ENCODE peak calls at places on chromosomes 12 and 14, in seven cellular contexts. K is spleen; Q is PC-3; L is breast epithelium; H is CD4-positive, CD25-positive, alpha-beta regulatory T cell; U is RWPE2; B is tibial artery. T is an unnamed sample.

GRCh38 chr12:91413591-91413990 is 231.0 kb upstream of the DCN start:
- DNase-seq in K (no peak), Q (peak; percentile 95), L (no peak), H (no peak), U (no peak), B (no peak), T (no peak)

GRCh38 chr14:68511727-68512047 is 281.2 kb downstream of the ZFP36L1 start:
- DNase-seq in K (no peak), Q (no peak), L (no peak), H (no peak), U (no peak), B (no peak), T (no peak)

GRCh38 chr14:104094709-104095425 is 9.4 kb downstream of the ASPG start:
- DNase-seq in K (peak; percentile 89), Q (peak; percentile 70), L (peak; percentile 83), H (peak; percentile 52), U (no peak), B (no peak), T (peak; percentile 66)

GRCh38 chr12:114167431-114167830 is 201.3 kb upstream of the RBM19 start:
- DNase-seq in K (no peak), Q (no peak), L (no peak), H (no peak), U (no peak), B (no peak), T (no peak)

GRCh38 chr14:103090481-103091020 is 4.0 kb upstream of the EXOC3L4 start:
- DNase-seq in K (no peak), Q (no peak), L (no peak), H (no peak), U (no peak), B (no peak), T (no peak)

GRCh38 chr12:185197-185955 is 28.6 kb downstream of the SLC6A12 start:
- DNase-seq in K (no peak), Q (no peak), L (no peak), H (no peak), U (no peak), B (no peak), T (no peak)

GRCh38 chr14:67817750-67818438 is 1.5 kb upstream of the ZFYVE26 start:
- DNase-seq in K (no peak), Q (no peak), L (no peak), H (no peak), U (no peak), B (no peak), T (no peak)

GRCh38 chr12:2346405-2346804 is 293.6 kb downstream of the CACNA1C start:
- DNase-seq in K (no peak), Q (no peak), L (no peak), H (no peak), U (peak; percentile 19), B (no peak), T (no peak)

GRCh38 chr12:55743131-55743921 is 404 bp downstream of the GDF11 start:
- DNase-seq in K (peak; percentile 91), Q (peak; percentile 67), L (peak; percentile 54), H (peak; percentile 28), U (no peak), B (no peak), T (peak; percentile 68)

GRCh38 chr14:104253901-104254353 is 115.5 kb downstream of the KIF26A start:
- DNase-seq in K (no peak), Q (no peak), L (no peak), H (no peak), U (peak; percentile 56), B (no peak), T (no peak)

GRCh38 chr12:60210756-60211155 is 614.9 kb downstream of the SLC16A7 start:
- DNase-seq in K (no peak), Q (no peak), L (no peak), H (no peak), U (no peak), B (no peak), T (no peak)

GRCh38 chr12:50275545-50275944 is 7.8 kb downstream of the LIMA1 start:
- DNase-seq in K (no peak), Q (no peak), L (no peak), H (no peak), U (no peak), B (peak; percentile 37), T (no peak)

GRCh38 chr12:113684053-113684907 is 212.6 kb upstream of the LHX5 start:
- DNase-seq in K (no peak), Q (peak; percentile 53), L (no peak), H (no peak), U (no peak), B (no peak), T (no peak)

GRCh38 chr12:99332936-99333591 is 314.5 kb upstream of the GARIN6 start:
- DNase-seq in K (no peak), Q (no peak), L (no peak), H (no peak), U (no peak), B (no peak), T (no peak)

GRCh38 chr14:52007211-52007610 is 17.9 kb downstream of the RTRAF start:
- DNase-seq in K (no peak), Q (no peak), L (no peak), H (no peak), U (no peak), B (no peak), T (no peak)

GRCh38 chr12:52243264-52243773 is 10.3 kb downstream of the KRT7 start:
- DNase-seq in K (peak; percentile 56), Q (peak; percentile 91), L (peak; percentile 75), H (no peak), U (peak; percentile 65), B (no peak), T (no peak)

GRCh38 chr14:91108941-91109611 is 4.8 kb upstream of the DGLUCY start:
- DNase-seq in K (no peak), Q (peak; percentile 35), L (peak; percentile 73), H (no peak), U (no peak), B (peak; percentile 52), T (no peak)

DNA sequence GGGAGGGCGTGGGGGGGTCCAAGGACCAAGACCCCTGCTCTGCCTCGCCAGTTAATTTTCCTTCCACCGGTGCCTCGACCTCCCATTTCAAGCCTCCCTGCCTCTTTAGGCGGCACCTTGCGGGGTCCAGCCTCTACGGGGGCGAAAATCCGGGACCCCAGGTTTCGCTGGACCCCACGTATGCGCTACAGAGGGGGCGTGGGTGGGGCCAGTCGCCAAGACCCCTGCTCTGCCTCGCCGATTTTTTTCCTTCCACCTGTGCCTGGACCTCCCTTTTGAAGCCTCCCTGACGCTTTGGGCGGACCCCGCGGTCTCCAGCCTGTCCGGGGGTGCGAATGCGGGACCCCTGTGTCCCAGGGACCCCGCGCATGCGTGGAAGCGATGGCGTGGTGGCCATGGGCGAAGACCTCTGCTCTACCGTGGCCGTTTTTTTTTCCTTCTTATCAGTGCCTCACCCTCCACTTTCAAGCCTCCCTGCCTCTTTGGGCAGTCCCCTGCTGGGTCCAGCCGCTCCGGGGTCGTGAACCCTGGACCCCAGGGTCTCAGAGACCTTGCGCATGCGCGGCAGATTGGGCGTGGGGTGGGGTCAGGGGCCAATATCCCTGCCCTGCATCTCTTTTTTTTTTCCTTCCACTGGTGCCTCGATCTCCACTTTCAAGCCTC is 324.2 kb downstream of the ALG10 start:
- DNase-seq in K (no peak), Q (peak; percentile 2), L (no peak), H (no peak), U (no peak), B (no peak), T (no peak)
- H3K9me3 ChIP-seq in K (no peaks in the 10 kb centered on the region), Q (no peaks in the 10 kb centered on the region), L (peaks cover 98% of the 10 kb centered on the region), H (peaks cover 66% of the 10 kb centered on the region), U (no peaks in the 10 kb centered on the region), B (peaks cover 67% of the 10 kb centered on the region), T (no peaks in the 10 kb centered on the region)

GRCh38 chr12:30783946-30784345 is 29.2 kb upstream of the CAPRIN2 start:
- DNase-seq in K (no peak), Q (no peak), L (no peak), H (no peak), U (no peak), B (no peak), T (no peak)
- H3K9me3 ChIP-seq in K (no peaks in the 10 kb centered on the region), Q (no peaks in the 10 kb centered on the region), L (no peaks in the 10 kb centered on the region), H (no peaks in the 10 kb centered on the region), U (no peaks in the 10 kb centered on the region), B (no peaks in the 10 kb centered on the region), T (no peaks in the 10 kb centered on the region)

GRCh38 chr12:34297126-34297789 is 275.0 kb downstream of the ALG10 start:
- DNase-seq in K (peak; percentile 41), Q (no peak), L (peak; percentile 14), H (no peak), U (no peak), B (no peak), T (no peak)

GRCh38 chr12:34299802-34300193 is 277.5 kb downstream of the ALG10 start:
- DNase-seq in K (peak; percentile 16), Q (no peak), L (no peak), H (no peak), U (peak; percentile 12), B (no peak), T (no peak)

GRCh38 chr12:34297790-34298164 is 275.5 kb downstream of the ALG10 start:
- DNase-seq in K (peak; percentile 22), Q (no peak), L (no peak), H (no peak), U (peak; percentile 27), B (no peak), T (no peak)

GRCh38 chr12:34298971-34299801 is 276.9 kb downstream of the ALG10 start:
- DNase-seq in K (peak; percentile 51), Q (no peak), L (no peak), H (no peak), U (peak; percentile 14), B (no peak), T (no peak)

GRCh38 chr12:34298176-34298970 is 276.1 kb downstream of the ALG10 start:
- DNase-seq in K (peak; percentile 30), Q (no peak), L (no peak), H (no peak), U (no peak), B (no peak), T (no peak)
- H3K9me3 ChIP-seq in K (no peaks in the 10 kb centered on the region), Q (no peaks in the 10 kb centered on the region), L (peaks cover 58% of the 10 kb centered on the region), H (peaks cover 72% of the 10 kb centered on the region), U (no peaks in the 10 kb centered on the region), B (peaks cover 27% of the 10 kb centered on the region), T (no peaks in the 10 kb centered on the region)

GRCh38 chr12:32695787-32696186 is 16.7 kb downstream of the DNM1L start:
- DNase-seq in K (no peak), Q (no peak), L (no peak), H (no peak), U (no peak), B (no peak), T (no peak)

GRCh38 chr12:32688786-32689185 is 9.7 kb downstream of the DNM1L start:
- DNase-seq in K (no peak), Q (no peak), L (no peak), H (no peak), U (no peak), B (no peak), T (no peak)

GRCh38 chr12:32697445-32697844 is 18.3 kb downstream of the DNM1L start:
- DNase-seq in K (no peak), Q (no peak), L (no peak), H (no peak), U (no peak), B (no peak), T (no peak)

GRCh38 chr12:32690927-32691326 is 11.8 kb downstream of the DNM1L start:
- DNase-seq in K (no peak), Q (no peak), L (no peak), H (no peak), U (no peak), B (no peak), T (no peak)

DNA sequence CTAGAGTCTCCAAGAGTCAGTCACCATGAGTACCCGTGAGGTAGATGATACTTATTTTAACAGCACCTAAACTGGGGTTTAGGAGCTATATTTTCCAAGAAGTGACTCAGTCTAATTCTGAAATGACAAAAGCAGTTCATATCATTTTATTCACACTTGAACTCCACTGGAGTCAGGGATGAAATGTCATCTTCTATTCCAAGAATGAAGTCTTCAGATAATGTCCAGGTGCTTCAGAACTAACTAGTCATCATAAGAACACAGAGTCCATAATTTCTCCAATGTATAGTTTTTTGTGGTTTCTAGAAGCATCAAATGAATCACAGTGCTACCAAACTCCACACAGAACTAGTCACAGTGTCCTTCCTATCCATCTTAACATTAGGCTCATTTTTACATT is 13.3 kb downstream of the DNM1L start:
- DNase-seq in K (no peak), Q (no peak), L (no peak), H (no peak), U (no peak), B (no peak), T (no peak)
- H3K9me3 ChIP-seq in K (no peaks in the 10 kb centered on the region), Q (no peaks in the 10 kb centered on the region), L (no peaks in the 10 kb centered on the region), H (no peaks in the 10 kb centered on the region), U (no peaks in the 10 kb centered on the region), B (no peaks in the 10 kb centered on the region), T (no peaks in the 10 kb centered on the region)

T was measured in T-helper 17 cell.